ENCODE peak calls at places on chromosomes 1 and 21, in six cellular contexts. One of them, this sample, is unnamed. For H3K27me3 and H3K4me1, the result is how much of the 10 kb centered on the place peaks cover.

GRCh38 chr21:46096997-46097825 is 701 bp upstream of the COL6A2 start:
- DNase-seq in adrenal gland: peak
- DNase-seq in lower lobe of right lung: no peak
- DNase-seq in breast epithelium: peak
- DNase-seq in heart left ventricle: peak
- DNase-seq in cardiac muscle cell: no peak
- DNase-seq in this sample: no peak

GRCh38 chr1:87826639-87827345 is 498.1 kb downstream of the LMO4 start:
- DNase-seq in adrenal gland: no peak
- DNase-seq in lower lobe of right lung: no peak
- DNase-seq in breast epithelium: no peak
- DNase-seq in heart left ventricle: peak
- DNase-seq in cardiac muscle cell: peak
- DNase-seq in this sample: peak

GRCh38 chr1:155069551-155070391 is 6.2 kb downstream of the EFNA4 start:
- DNase-seq in adrenal gland: no peak
- DNase-seq in lower lobe of right lung: no peak
- DNase-seq in breast epithelium: no peak
- DNase-seq in heart left ventricle: no peak
- DNase-seq in cardiac muscle cell: no peak
- DNase-seq in this sample: peak

GRCh38 chr1:109763646-109764415 is at the start of gene EPS8L3:
- DNase-seq in adrenal gland: peak
- DNase-seq in lower lobe of right lung: peak
- DNase-seq in breast epithelium: no peak
- DNase-seq in heart left ventricle: no peak
- DNase-seq in cardiac muscle cell: no peak
- DNase-seq in this sample: peak

GRCh38 chr1:35573198-35573775 is at the start of gene TFAP2E:
- DNase-seq in adrenal gland: no peak
- DNase-seq in lower lobe of right lung: peak
- DNase-seq in breast epithelium: no peak
- DNase-seq in heart left ventricle: peak
- DNase-seq in cardiac muscle cell: peak
- DNase-seq in this sample: peak

GRCh38 chr1:91450260-91450659 is 45.6 kb upstream of the HFM1 start:
- DNase-seq in adrenal gland: no peak
- DNase-seq in lower lobe of right lung: no peak
- DNase-seq in breast epithelium: no peak
- DNase-seq in heart left ventricle: no peak
- DNase-seq in cardiac muscle cell: peak
- DNase-seq in this sample: no peak

GRCh38 chr21:45590246-45590725 is 48.0 kb upstream of the SLC19A1 start:
- DNase-seq in adrenal gland: peak
- DNase-seq in lower lobe of right lung: peak
- DNase-seq in breast epithelium: peak
- DNase-seq in heart left ventricle: peak
- DNase-seq in cardiac muscle cell: peak
- DNase-seq in this sample: peak

GRCh38 chr1:89666640-89667039 is 33.7 kb downstream of the LRRC8C start:
- DNase-seq in adrenal gland: no peak
- DNase-seq in lower lobe of right lung: no peak
- DNase-seq in breast epithelium: no peak
- DNase-seq in heart left ventricle: no peak
- DNase-seq in cardiac muscle cell: no peak
- DNase-seq in this sample: no peak

GRCh38 chr1:30982937-30983336 is 74.4 kb upstream of the SDC3 start:
- DNase-seq in adrenal gland: no peak
- DNase-seq in lower lobe of right lung: no peak
- DNase-seq in breast epithelium: no peak
- DNase-seq in heart left ventricle: no peak
- DNase-seq in cardiac muscle cell: peak
- DNase-seq in this sample: no peak

DNA sequence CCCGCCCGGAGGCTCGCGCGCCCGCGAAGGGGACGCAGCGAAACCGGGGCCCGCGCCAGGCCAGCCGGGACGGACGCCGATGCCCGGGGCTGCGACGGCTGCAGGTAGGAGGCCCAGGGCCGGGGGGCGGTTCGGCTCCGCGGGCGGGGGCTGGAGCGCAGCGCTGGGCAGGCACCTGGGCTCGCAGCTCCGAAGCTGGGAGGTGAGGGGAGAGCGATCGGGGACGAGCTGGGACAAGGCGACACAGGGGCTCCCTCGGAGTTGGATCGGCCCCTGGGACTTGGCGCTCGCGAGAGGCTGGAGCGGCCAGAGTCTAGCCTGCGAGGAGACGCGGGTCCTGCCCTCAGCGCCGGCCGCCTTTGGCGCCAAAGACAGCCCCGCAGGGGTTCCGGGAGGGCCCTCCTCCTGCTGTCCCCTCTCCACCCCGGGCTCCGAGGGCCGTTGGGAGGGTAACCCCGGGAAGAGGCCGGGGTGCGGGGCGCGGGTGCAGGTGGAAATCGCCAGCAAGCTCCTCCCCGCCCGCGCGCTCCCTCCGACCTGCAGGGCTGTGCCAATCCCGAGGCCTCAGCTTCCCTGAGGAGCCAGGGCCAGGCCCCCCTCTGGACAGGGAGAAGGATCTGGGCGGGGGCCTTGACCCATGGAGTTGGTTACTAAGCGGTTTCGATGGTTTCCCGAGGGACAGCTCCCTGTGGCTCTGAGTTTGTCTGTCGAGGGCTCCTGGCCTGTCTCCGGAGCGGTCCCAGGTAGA is 396 bp downstream of the TP73 start:
- DNase-seq in adrenal gland: no peak
- DNase-seq in lower lobe of right lung: no peak
- DNase-seq in breast epithelium: no peak
- DNase-seq in heart left ventricle: peak
- DNase-seq in cardiac muscle cell: no peak
- DNase-seq in this sample: no peak
- H3K27me3 ChIP-seq in adrenal gland: under half
- H3K27me3 ChIP-seq in lower lobe of right lung: half or more
- H3K27me3 ChIP-seq in breast epithelium: half or more
- H3K27me3 ChIP-seq in heart left ventricle: under half
- H3K27me3 ChIP-seq in cardiac muscle cell: half or more
- H3K27me3 ChIP-seq in this sample: under half

GRCh38 chr21:29332461-29333354 is 34.0 kb downstream of the BACH1 start:
- DNase-seq in adrenal gland: peak
- DNase-seq in lower lobe of right lung: no peak
- DNase-seq in breast epithelium: no peak
- DNase-seq in heart left ventricle: no peak
- DNase-seq in cardiac muscle cell: peak
- DNase-seq in this sample: no peak
- H3K4me1 ChIP-seq in adrenal gland: under half
- H3K4me1 ChIP-seq in lower lobe of right lung: under half
- H3K4me1 ChIP-seq in breast epithelium: under half
- H3K4me1 ChIP-seq in heart left ventricle: under half
- H3K4me1 ChIP-seq in cardiac muscle cell: under half
- H3K4me1 ChIP-seq in this sample: under half

GRCh38 chr1:34037109-34037508 is 127.9 kb downstream of the CSMD2 start:
- DNase-seq in adrenal gland: no peak
- DNase-seq in lower lobe of right lung: no peak
- DNase-seq in breast epithelium: no peak
- DNase-seq in heart left ventricle: no peak
- DNase-seq in cardiac muscle cell: no peak
- DNase-seq in this sample: no peak

GRCh38 chr1:34034029-34034428 is 131.0 kb downstream of the CSMD2 start:
- DNase-seq in adrenal gland: no peak
- DNase-seq in lower lobe of right lung: no peak
- DNase-seq in breast epithelium: no peak
- DNase-seq in heart left ventricle: no peak
- DNase-seq in cardiac muscle cell: no peak
- DNase-seq in this sample: no peak

GRCh38 chr1:34037856-34038255 is 127.2 kb downstream of the CSMD2 start:
- DNase-seq in adrenal gland: no peak
- DNase-seq in lower lobe of right lung: no peak
- DNase-seq in breast epithelium: no peak
- DNase-seq in heart left ventricle: no peak
- DNase-seq in cardiac muscle cell: no peak
- DNase-seq in this sample: no peak
- H3K27me3 ChIP-seq in adrenal gland: under half
- H3K27me3 ChIP-seq in lower lobe of right lung: under half
- H3K27me3 ChIP-seq in breast epithelium: under half
- H3K27me3 ChIP-seq in heart left ventricle: under half
- H3K27me3 ChIP-seq in cardiac muscle cell: under half
- H3K27me3 ChIP-seq in this sample: under half

GRCh38 chr1:234845836-234846235 is 235.9 kb upstream of the IRF2BP2 start:
- DNase-seq in adrenal gland: no peak
- DNase-seq in lower lobe of right lung: no peak
- DNase-seq in breast epithelium: no peak
- DNase-seq in heart left ventricle: no peak
- DNase-seq in cardiac muscle cell: no peak
- DNase-seq in this sample: no peak

GRCh38 chr1:234842726-234843641 is 233.0 kb upstream of the IRF2BP2 start:
- DNase-seq in adrenal gland: no peak
- DNase-seq in lower lobe of right lung: no peak
- DNase-seq in breast epithelium: no peak
- DNase-seq in heart left ventricle: peak
- DNase-seq in cardiac muscle cell: peak
- DNase-seq in this sample: no peak

GRCh38 chr1:234841710-234842231 is 231.8 kb upstream of the IRF2BP2 start:
- DNase-seq in adrenal gland: no peak
- DNase-seq in lower lobe of right lung: peak
- DNase-seq in breast epithelium: no peak
- DNase-seq in heart left ventricle: peak
- DNase-seq in cardiac muscle cell: peak
- DNase-seq in this sample: no peak

GRCh38 chr1:234844479-234845031 is 234.6 kb upstream of the IRF2BP2 start:
- DNase-seq in adrenal gland: no peak
- DNase-seq in lower lobe of right lung: no peak
- DNase-seq in breast epithelium: no peak
- DNase-seq in heart left ventricle: no peak
- DNase-seq in cardiac muscle cell: no peak
- DNase-seq in this sample: peak

GRCh38 chr1:234845097-234845660 is 235.2 kb upstream of the IRF2BP2 start:
- DNase-seq in adrenal gland: no peak
- DNase-seq in lower lobe of right lung: no peak
- DNase-seq in breast epithelium: no peak
- DNase-seq in heart left ventricle: no peak
- DNase-seq in cardiac muscle cell: no peak
- DNase-seq in this sample: peak
- H3K4me1 ChIP-seq in adrenal gland: under half
- H3K4me1 ChIP-seq in lower lobe of right lung: half or more
- H3K4me1 ChIP-seq in breast epithelium: under half
- H3K4me1 ChIP-seq in heart left ventricle: under half
- H3K4me1 ChIP-seq in cardiac muscle cell: under half
- H3K4me1 ChIP-seq in this sample: under half

GRCh38 chr1:92484472-92485373 is 2.0 kb downstream of the GFI1 start:
- DNase-seq in adrenal gland: no peak
- DNase-seq in lower lobe of right lung: peak
- DNase-seq in breast epithelium: no peak
- DNase-seq in heart left ventricle: no peak
- DNase-seq in cardiac muscle cell: peak
- DNase-seq in this sample: no peak
- H3K27me3 ChIP-seq in adrenal gland: half or more
- H3K27me3 ChIP-seq in lower lobe of right lung: half or more
- H3K27me3 ChIP-seq in breast epithelium: half or more
- H3K27me3 ChIP-seq in heart left ventricle: half or more
- H3K27me3 ChIP-seq in cardiac muscle cell: half or more
- H3K27me3 ChIP-seq in this sample: under half

GRCh38 chr1:239387304-239388231 is 1.2 kb downstream of the CHRM3 start:
- DNase-seq in adrenal gland: no peak
- DNase-seq in lower lobe of right lung: peak
- DNase-seq in breast epithelium: no peak
- DNase-seq in heart left ventricle: no peak
- DNase-seq in cardiac muscle cell: no peak
- DNase-seq in this sample: peak

GRCh38 chr1:239388578-239388977 is 2.2 kb downstream of the CHRM3 start:
- DNase-seq in adrenal gland: no peak
- DNase-seq in lower lobe of right lung: no peak
- DNase-seq in breast epithelium: no peak
- DNase-seq in heart left ventricle: no peak
- DNase-seq in cardiac muscle cell: no peak
- DNase-seq in this sample: no peak

GRCh38 chr1:239386453-239387303 is at the start of gene CHRM3:
- DNase-seq in adrenal gland: peak
- DNase-seq in lower lobe of right lung: peak
- DNase-seq in breast epithelium: no peak
- DNase-seq in heart left ventricle: no peak
- DNase-seq in cardiac muscle cell: peak
- DNase-seq in this sample: peak

GRCh38 chr1:239394107-239394506 is 7.7 kb downstream of the CHRM3 start:
- DNase-seq in adrenal gland: no peak
- DNase-seq in lower lobe of right lung: no peak
- DNase-seq in breast epithelium: no peak
- DNase-seq in heart left ventricle: no peak
- DNase-seq in cardiac muscle cell: no peak
- DNase-seq in this sample: no peak

GRCh38 chr1:239389703-239390102 is 3.3 kb downstream of the CHRM3 start:
- DNase-seq in adrenal gland: no peak
- DNase-seq in lower lobe of right lung: no peak
- DNase-seq in breast epithelium: no peak
- DNase-seq in heart left ventricle: no peak
- DNase-seq in cardiac muscle cell: no peak
- DNase-seq in this sample: peak
- H3K4me1 ChIP-seq in adrenal gland: under half
- H3K4me1 ChIP-seq in lower lobe of right lung: under half
- H3K4me1 ChIP-seq in breast epithelium: under half
- H3K4me1 ChIP-seq in heart left ventricle: under half
- H3K4me1 ChIP-seq in cardiac muscle cell: under half
- H3K4me1 ChIP-seq in this sample: under half

This sample was measured in small intestine.